ENCODE peak calls at places on chromosome 3, in nine cellular contexts. N, K, X, Y, T, J, E, W and B are unnamed samples.

GRCh38 chr3:13497386-13497785 is 17.3 kb downstream of the HDAC11 start:
- DNase-seq in E (no peak), X (no peak), Y (no peak), W (no peak), N (no peak), J (no peak), K (peak), T (peak), B (no peak)

GRCh38 chr3:196406806-196407470 is 25.3 kb downstream of the UBXN7 start:
- DNase-seq in Y (no peak), N (no peak), T (peak), J (no peak), K (no peak), E (peak), X (peak), W (peak), B (no peak)

GRCh38 chr3:195999896-196000295 is 82.0 kb downstream of the TFRC start:
- DNase-seq in X (no peak), N (no peak), T (no peak), K (no peak), J (peak), W (no peak), Y (no peak), E (peak), B (no peak)

GRCh38 chr3:14377838-14378169 is 24.6 kb upstream of the SLC6A6 start:
- DNase-seq in Y (no peak), J (no peak), K (no peak), X (no peak), W (no peak), E (no peak), N (no peak), T (no peak), B (no peak)

GRCh38 chr3:4543110-4543509 is 50.0 kb downstream of the ITPR1 start:
- DNase-seq in E (no peak), W (no peak), Y (no peak), J (no peak), X (no peak), N (no peak), K (no peak), T (no peak), B (no peak)

GRCh38 chr3:62777130-62777529 is 98.1 kb downstream of the CADPS start:
- DNase-seq in Y (no peak), K (no peak), N (no peak), W (no peak), E (no peak), X (no peak), J (no peak), T (no peak), B (no peak)

GRCh38 chr3:73727117-73727802 is 102.5 kb upstream of the PDZRN3 start:
- DNase-seq in X (peak), Y (peak), W (peak), E (peak), T (peak), K (no peak), N (no peak), J (peak), B (peak)

GRCh38 chr3:46565113-46565490 is 1.0 kb downstream of the LRRC2 start:
- DNase-seq in E (no peak), N (no peak), T (no peak), J (no peak), W (no peak), X (no peak), Y (no peak), K (peak), B (no peak)

GRCh38 chr3:53083496-53083895 is 37.6 kb upstream of the SFMBT1 start:
- DNase-seq in K (peak), X (peak), N (peak), J (peak), Y (no peak), T (peak), W (peak), E (peak), B (no peak)

GRCh38 chr3:48784426-48785120 is 63.1 kb downstream of the PRKAR2A start:
- DNase-seq in N (no peak), W (peak), Y (no peak), E (peak), X (peak), T (peak), K (no peak), J (no peak), B (no peak)

GRCh38 chr3:102174832-102175374 is 259.9 kb upstream of the ZPLD1 start:
- DNase-seq in Y (no peak), T (no peak), E (no peak), W (peak), J (no peak), K (no peak), X (no peak), N (no peak), B (no peak)

GRCh38 chr3:36944641-36945270 is at the start of gene TRANK1:
- DNase-seq in E (peak), Y (no peak), W (peak), X (peak), T (peak), N (peak), J (peak), K (peak), B (peak)

GRCh38 chr3:197372076-197372661 is 73.8 kb upstream of the DLG1 start:
- DNase-seq in T (peak), J (no peak), W (peak), N (no peak), K (no peak), Y (no peak), X (peak), E (peak), B (no peak)

GRCh38 chr3:72273615-72274014 is 488.7 kb upstream of the PROK2 start:
- DNase-seq in Y (peak), T (peak), J (peak), X (peak), N (no peak), K (no peak), W (peak), E (peak), B (no peak)

GRCh38 chr3:69781593-69781992 is 42.3 kb downstream of the MITF start:
- DNase-seq in J (no peak), Y (no peak), W (no peak), E (no peak), K (no peak), X (no peak), N (no peak), T (no peak), B (no peak)

GRCh38 chr3:127170794-127171193 is 22.1 kb upstream of the PRR23E start:
- DNase-seq in W (peak), Y (peak), J (peak), K (no peak), T (peak), E (peak), N (no peak), X (peak), B (no peak)

GRCh38 chr3:71101014-71101413 is 482.5 kb downstream of the FOXP1 start:
- DNase-seq in K (no peak), E (peak), N (no peak), W (no peak), Y (no peak), J (no peak), T (peak), X (peak), B (no peak)

GRCh38 chr3:107561980-107562379 is 39.2 kb downstream of the BBX start:
- DNase-seq in K (no peak), E (peak), J (no peak), T (peak), X (peak), N (no peak), W (peak), Y (no peak), B (no peak)

GRCh38 chr3:41674449-41674848 is 287.5 kb downstream of the ULK4 start:
- DNase-seq in J (no peak), E (no peak), K (no peak), W (no peak), T (no peak), N (no peak), X (no peak), Y (no peak), B (no peak)

GRCh38 chr3:152069871-152070270 is 196.4 kb downstream of the SUCNR1 start:
- DNase-seq in N (no peak), T (peak), X (peak), Y (no peak), E (peak), K (no peak), W (no peak), J (no peak), B (no peak)

GRCh38 chr3:162719684-162720341 is 1223.2 kb downstream of the OTOL1 start:
- DNase-seq in N (no peak), X (peak), T (peak), K (no peak), W (peak), Y (no peak), J (no peak), E (peak), B (no peak)

GRCh38 chr3:185103359-185104127 is 49.3 kb downstream of the C3orf70 start:
- DNase-seq in T (no peak), N (no peak), E (no peak), W (no peak), J (no peak), Y (no peak), K (no peak), X (no peak), B (no peak)

GRCh38 chr3:169323580-169324453 is 339.7 kb downstream of the MECOM start:
- DNase-seq in T (peak), X (peak), J (no peak), W (peak), Y (no peak), K (peak), E (peak), N (peak), B (no peak)

GRCh38 chr3:26345613-26346012 is 277.0 kb upstream of the LRRC3B start:
- DNase-seq in K (no peak), N (no peak), W (no peak), E (no peak), Y (no peak), T (no peak), J (peak), X (no peak), B (no peak)

GRCh38 chr3:178417736-178418135 is 118.5 kb upstream of the KCNMB2 start:
- DNase-seq in X (peak), N (no peak), K (no peak), E (no peak), J (no peak), Y (no peak), T (no peak), W (no peak), B (no peak)

GRCh38 chr3:155102329-155102728 is 22.2 kb downstream of the MME start:
- DNase-seq in T (peak), E (no peak), W (no peak), Y (no peak), K (no peak), J (no peak), N (no peak), X (peak), B (no peak)

GRCh38 chr3:138049157-138049919 is 39.4 kb downstream of the CLDN18 start:
- DNase-seq in K (no peak), N (no peak), Y (no peak), X (peak), J (peak), T (peak), W (peak), E (peak), B (no peak)

GRCh38 chr3:134846084-134846483 is 51.0 kb downstream of the EPHB1 start:
- DNase-seq in X (no peak), E (no peak), J (no peak), Y (no peak), T (no peak), K (no peak), N (no peak), W (no peak), B (no peak)

GRCh38 chr3:45659661-45660566 is 29.3 kb upstream of the SACM1L start:
- DNase-seq in E (peak), X (peak), K (peak), N (peak), J (peak), Y (peak), W (peak), T (peak), B (peak)

GRCh38 chr3:24296441-24297205 is 198.0 kb downstream of the THRB start:
- DNase-seq in X (peak), N (no peak), Y (no peak), E (peak), J (no peak), T (no peak), W (peak), K (no peak), B (no peak)

GRCh38 chr3:114284644-114285043 is 9.2 kb upstream of the TIGIT start:
- DNase-seq in X (no peak), T (no peak), W (peak), J (no peak), N (no peak), E (no peak), Y (no peak), K (no peak), B (no peak)

GRCh38 chr3:43473228-43473627 is 148.6 kb downstream of the ANO10 start:
- DNase-seq in Y (no peak), W (no peak), E (no peak), N (no peak), J (no peak), K (no peak), T (no peak), X (no peak), B (no peak)

GRCh38 chr3:191380001-191380400 is 49.7 kb upstream of the UTS2B start:
- DNase-seq in W (peak), X (peak), N (no peak), J (no peak), K (no peak), T (no peak), E (no peak), Y (no peak), B (no peak)

GRCh38 chr3:18723426-18723825 is 298.3 kb upstream of the SATB1 start:
- DNase-seq in E (no peak), N (no peak), T (no peak), Y (no peak), W (no peak), X (no peak), K (no peak), J (no peak), B (no peak)

GRCh38 chr3:154615451-154615850 is 185.5 kb upstream of the GPR149 start:
- DNase-seq in K (no peak), W (no peak), X (no peak), E (peak), T (no peak), N (no peak), Y (no peak), J (no peak), B (no peak)

GRCh38 chr3:104750581-104750980 is 616.1 kb upstream of the ALCAM start:
- DNase-seq in E (peak), N (no peak), Y (no peak), X (peak), T (no peak), J (no peak), W (no peak), K (no peak), B (no peak)

GRCh38 chr3:61594144-61594977 is 33.0 kb downstream of the PTPRG start:
- DNase-seq in K (no peak), W (no peak), X (no peak), Y (no peak), J (no peak), N (peak), E (peak), T (peak), B (no peak)

GRCh38 chr3:15796771-15797599 is 794 bp downstream of the ANKRD28 start:
- DNase-seq in T (peak), X (peak), Y (peak), E (peak), J (no peak), N (no peak), W (peak), K (no peak), B (peak)

GRCh38 chr3:69329897-69330296 is 56.0 kb downstream of the FRMD4B start:
- DNase-seq in X (peak), E (peak), N (no peak), K (no peak), J (no peak), W (no peak), Y (no peak), T (peak), B (no peak)

GRCh38 chr3:171916888-171917287 is 73.7 kb downstream of the TMEM212 start:
- DNase-seq in J (no peak), T (no peak), N (no peak), E (no peak), X (no peak), W (no peak), K (no peak), Y (no peak), B (no peak)

DNA sequence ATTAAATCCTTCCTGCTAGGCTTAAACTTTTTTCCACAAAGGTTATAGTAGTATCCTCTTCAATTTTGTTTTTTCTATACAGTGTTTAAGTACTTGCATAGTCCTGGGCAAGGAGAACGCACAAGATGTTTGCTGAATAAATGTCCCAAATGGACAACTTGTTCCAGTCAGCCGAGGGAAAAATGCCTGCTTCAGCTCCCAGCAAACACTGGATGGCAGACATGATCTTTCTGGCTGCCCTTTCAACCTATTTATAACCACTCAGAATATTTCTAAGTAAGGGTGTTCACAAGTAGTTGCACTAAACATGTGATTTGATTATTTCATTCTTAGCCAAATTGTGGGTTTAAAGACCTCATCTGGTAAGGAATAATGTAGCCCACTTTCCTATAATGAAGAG is 29.8 kb downstream of the GNB4 start:
- DNase-seq in W (peak), T (peak), E (peak), X (peak), Y (no peak), N (peak), K (no peak), J (no peak), B (no peak)
- TF ChIP-seq CTCF in W (peak), T (peak), E (peak), X (peak), Y (peak), N (peak), K (peak), J (peak), B (peak)

DNA sequence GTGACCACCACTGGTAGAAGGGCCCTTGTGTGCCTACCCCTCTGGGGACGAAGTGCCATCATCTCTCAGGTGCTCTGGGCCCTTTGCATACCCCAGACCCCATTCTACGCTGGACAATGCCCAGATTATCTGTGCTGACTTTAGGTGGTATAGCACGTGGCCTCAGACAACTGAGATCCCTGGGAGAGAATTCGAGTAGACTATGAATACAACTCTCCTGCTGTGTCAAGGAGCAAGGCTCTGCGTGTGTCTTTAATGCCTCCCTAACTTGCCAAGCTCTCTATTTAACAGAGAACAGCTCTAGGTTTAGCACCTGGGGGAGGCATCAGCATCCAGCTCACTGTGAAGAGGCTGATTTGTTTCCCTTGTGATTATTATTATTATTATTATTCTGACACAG is 29.1 kb downstream of the FAM3D start:
- DNase-seq in X (no peak), E (no peak), W (no peak), T (no peak), J (no peak), K (no peak), Y (no peak), N (no peak), B (no peak)
- TF ChIP-seq CTCF in X (no peak), E (no peak), W (no peak), T (no peak), J (no peak), K (no peak), Y (no peak), N (no peak), B (no peak)

DNA sequence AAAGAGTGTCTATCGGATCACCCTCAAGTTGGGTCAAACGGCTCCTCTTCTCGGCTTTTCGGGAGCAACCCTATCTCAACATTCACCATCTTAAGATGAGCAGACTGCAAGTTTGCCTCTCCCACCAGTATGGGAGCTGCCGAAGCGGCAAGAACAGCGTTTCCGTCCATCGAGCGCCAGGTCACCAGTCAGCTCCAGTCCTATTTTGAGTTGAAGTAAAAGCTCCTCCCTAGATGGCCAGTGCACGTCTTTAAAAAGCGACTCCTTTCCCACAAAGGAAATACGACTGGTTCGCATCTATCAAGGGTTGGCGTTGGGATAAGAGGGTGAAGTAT is 369 bp upstream of the U2SURP start:
- DNase-seq in X (no peak), W (no peak), Y (no peak), E (no peak), J (no peak), N (no peak), K (peak), T (no peak), B (no peak)
- TF ChIP-seq CTCF in X (no peak), W (no peak), Y (no peak), E (no peak), J (no peak), N (no peak), K (no peak), T (no peak), B (no peak)

GRCh38 chr3:116863842-116864626 is 154.5 kb downstream of the TUSC7 start:
- DNase-seq in N (no peak), X (peak), J (peak), T (peak), E (peak), W (peak), Y (peak), K (no peak), B (peak)
- TF ChIP-seq CTCF in N (no peak), X (peak), J (peak), T (peak), E (peak), W (peak), Y (peak), K (peak), B (peak)

DNA sequence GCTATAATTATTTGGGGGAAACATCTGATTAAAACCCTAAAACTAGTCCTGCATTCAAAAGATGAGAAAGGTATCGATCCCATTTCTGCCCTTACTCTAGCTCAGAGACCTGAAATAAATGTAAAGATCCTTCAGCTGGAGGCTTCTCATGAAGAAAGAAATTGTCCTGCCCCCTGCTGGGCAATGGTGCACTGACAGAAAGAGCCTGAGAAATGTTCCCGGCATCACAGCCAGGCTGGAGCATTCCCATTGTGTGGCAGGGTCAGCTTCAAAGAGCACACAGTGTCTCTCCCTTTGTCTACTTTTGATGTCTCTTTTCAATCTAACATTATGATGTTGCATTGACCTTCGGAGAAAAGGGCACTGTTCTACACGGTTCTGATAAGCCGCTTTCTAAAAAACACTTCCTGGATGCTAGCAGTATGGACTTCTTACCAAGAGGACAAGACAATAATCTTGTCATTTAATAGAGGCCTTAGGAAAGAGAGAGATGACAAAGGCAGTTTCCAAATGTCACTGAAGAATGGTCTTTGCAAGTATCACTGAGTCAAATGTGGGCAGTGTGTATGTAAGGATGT is 287.5 kb downstream of the MAGI1 start:
- DNase-seq in Y (peak), X (peak), E (peak), J (peak), W (peak), T (peak), N (peak), K (peak), B (peak)
- TF ChIP-seq CTCF in Y (peak), X (peak), E (peak), J (peak), W (peak), T (peak), N (peak), K (peak), B (peak)

DNA sequence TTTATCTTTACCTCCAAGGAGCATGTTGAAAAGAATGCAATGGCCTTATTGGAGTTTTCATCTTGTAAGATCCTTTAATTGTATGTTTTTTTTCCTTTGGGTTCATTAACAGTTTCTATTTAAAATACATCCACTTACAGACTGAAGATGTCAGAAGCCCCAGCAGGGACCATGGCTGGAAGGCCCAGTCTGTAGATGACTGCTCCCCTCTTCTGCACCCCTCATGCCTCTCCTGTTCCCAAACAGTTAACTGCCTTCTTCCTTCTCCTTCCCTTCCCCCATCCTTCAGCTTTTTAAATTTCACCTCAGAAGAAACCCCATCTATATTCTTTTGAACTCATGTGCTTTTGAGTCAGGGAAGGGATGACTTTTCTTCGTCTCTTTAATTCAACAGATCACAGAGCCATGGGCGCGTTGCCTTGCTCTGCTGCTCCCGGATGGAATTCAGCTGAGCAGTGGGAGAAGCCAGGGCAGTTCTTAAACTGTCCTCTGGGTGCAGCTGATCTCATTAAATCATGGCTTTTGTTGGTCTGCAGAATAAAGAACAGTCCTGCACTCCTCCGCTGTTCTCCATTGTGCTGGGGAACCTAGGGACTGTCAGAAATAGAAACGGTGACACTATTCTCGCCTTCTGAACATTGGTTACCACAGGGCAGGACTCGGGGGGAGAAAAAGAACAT is 71.5 kb upstream of the EIF1B start:
- DNase-seq in W (no peak), K (no peak), N (peak), X (peak), Y (peak), J (peak), T (peak), E (peak), B (peak)
- TF ChIP-seq CTCF in W (peak), K (peak), N (peak), X (peak), Y (peak), J (peak), T (peak), E (peak), B (peak)